ENCODE peak calls at places on chromosome 7, in four cellular contexts. D is WTC11, P is HepG2, H is K562. W is an unnamed sample.

GRCh38 chr7:2628137-2628482 is 3.7 kb upstream of the TTYH3 start:
- DNase-seq in H (no peak), D (no peak), P (peak), W (no peak)

GRCh38 chr7:138226001-138226476 is 149.8 kb downstream of the AKR1D1 start:
- DNase-seq in D (no peak), H (no peak), P (peak), W (no peak)

GRCh38 chr7:96397936-96398596 is 76.2 kb upstream of the SLC25A13 start:
- DNase-seq in P (no peak), D (peak), H (no peak), W (no peak)

GRCh38 chr7:117133125-117133524 is 179.8 kb downstream of the ST7 start:
- DNase-seq in H (no peak), D (no peak), P (no peak), W (no peak)

GRCh38 chr7:157089100-157089510 is 49.6 kb upstream of the UBE3C start:
- DNase-seq in P (peak), D (no peak), H (peak), W (no peak)

GRCh38 chr7:84042110-84042539 is 152.5 kb downstream of the SEMA3A start:
- DNase-seq in D (no peak), H (no peak), P (no peak), W (no peak)

GRCh38 chr7:46414946-46415345 is 493.9 kb upstream of the IGFBP3 start:
- DNase-seq in H (no peak), P (no peak), D (no peak), W (no peak)

GRCh38 chr7:100374601-100375000 is 1.3 kb downstream of the PILRA start:
- DNase-seq in D (no peak), P (no peak), H (no peak), W (no peak)

GRCh38 chr7:42605800-42606199 is 306.1 kb downstream of the C7orf25 start:
- DNase-seq in H (no peak), P (no peak), D (no peak), W (no peak)

GRCh38 chr7:100897772-100898454 is 2.2 kb upstream of the ACHE start:
- DNase-seq in H (peak), P (no peak), D (no peak), W (no peak)

DNA sequence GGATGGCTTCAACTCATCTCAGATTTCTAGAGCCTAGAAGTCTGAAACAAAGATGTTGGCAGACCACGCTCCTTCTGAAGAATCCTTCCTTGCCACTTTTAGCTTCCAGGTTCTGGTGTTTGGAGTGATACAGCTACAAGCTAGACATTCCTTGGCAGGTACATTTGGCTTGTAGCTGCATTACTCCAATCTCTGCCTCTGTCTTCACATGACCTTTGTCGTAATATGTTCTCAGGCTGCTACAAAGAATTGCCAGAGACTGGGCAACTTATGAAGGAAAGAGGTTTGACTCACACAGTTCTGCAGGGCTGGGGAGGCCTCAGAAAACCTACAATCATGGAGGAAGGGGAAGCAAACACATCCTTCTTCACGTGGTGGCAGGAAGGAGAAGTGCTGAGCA is 146.4 kb downstream of the GALNT17 start:
- DNase-seq in D (no peak), H (no peak), P (no peak), W (no peak)
- TF ChIP-seq ELF4 in D (no peak), H (no peak), P (no peak), W (no peak)

GRCh38 chr7:101953248-101953819 is 135.9 kb downstream of the CUX1 start:
- DNase-seq in D (no peak), H (no peak), P (no peak), W (no peak)
- TF ChIP-seq ELF4 in D (no peak), H (no peak), P (no peak), W (no peak)

GRCh38 chr7:49670991-49671390 is 102.4 kb upstream of the VWC2 start:
- DNase-seq in P (no peak), D (no peak), H (no peak), W (no peak)

GRCh38 chr7:49669692-49670260 is 103.7 kb upstream of the VWC2 start:
- DNase-seq in P (no peak), D (no peak), H (no peak), W (no peak)
- TF ChIP-seq ELF4 in P (no peak), D (no peak), H (no peak), W (no peak)

DNA sequence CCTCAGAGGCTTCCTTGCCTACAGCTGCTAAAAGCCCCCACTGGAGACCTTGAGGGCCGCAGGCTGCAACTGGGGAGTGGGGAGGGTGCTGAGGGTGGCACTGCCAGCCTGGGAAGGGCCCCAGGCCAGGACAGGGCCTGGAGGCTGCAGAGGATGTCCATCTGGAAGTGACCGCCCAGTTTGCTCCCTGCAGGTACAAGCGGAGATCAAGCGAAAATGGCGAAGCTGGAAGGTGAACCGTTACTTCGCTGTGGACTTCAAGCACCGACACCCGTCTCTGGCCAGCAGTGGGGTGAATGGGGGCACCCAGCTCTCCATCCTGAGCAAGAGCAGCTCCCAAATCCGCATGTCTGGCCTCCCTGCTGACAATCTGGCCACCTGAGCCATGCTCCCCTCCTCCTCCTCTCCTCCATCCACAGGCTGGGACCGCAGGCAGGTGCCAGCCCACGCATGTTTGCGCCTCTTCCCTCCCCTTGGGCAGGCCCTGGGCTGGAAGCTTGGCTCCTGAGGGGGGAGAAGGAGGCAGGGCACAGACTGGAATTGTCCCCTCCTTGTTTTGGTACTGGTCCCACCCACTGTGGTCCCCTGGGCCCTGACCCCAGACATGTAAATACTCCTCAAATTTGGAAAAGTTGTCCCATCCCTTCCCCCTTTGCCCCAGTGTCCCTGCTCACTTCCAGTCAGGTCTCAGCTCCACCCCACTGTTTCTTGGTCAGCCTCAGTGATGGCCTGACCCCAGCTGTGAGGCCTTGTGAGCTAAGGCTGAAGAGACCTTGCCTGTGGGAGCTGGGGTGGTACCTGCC is 54.4 kb downstream of the ADCYAP1R1 start:
- DNase-seq in H (no peak), P (no peak), D (no peak), W (no peak)
- TF ChIP-seq ELF4 in H (no peak), P (no peak), D (no peak), W (no peak)

GRCh38 chr7:30186725-30187124 is 51.9 kb downstream of the MTURN start:
- DNase-seq in P (no peak), H (no peak), D (no peak), W (no peak)
- TF ChIP-seq ELF4 in P (no peak), H (no peak), D (no peak), W (no peak)

GRCh38 chr7:69953319-69954067 is 355.2 kb downstream of the AUTS2 start:
- DNase-seq in D (no peak), P (no peak), H (no peak), W (no peak)

GRCh38 chr7:69942557-69942956 is 344.3 kb downstream of the AUTS2 start:
- DNase-seq in H (no peak), D (no peak), P (no peak), W (no peak)

GRCh38 chr7:69949195-69949594 is 350.9 kb downstream of the AUTS2 start:
- DNase-seq in D (no peak), P (no peak), H (no peak), W (no peak)

DNA sequence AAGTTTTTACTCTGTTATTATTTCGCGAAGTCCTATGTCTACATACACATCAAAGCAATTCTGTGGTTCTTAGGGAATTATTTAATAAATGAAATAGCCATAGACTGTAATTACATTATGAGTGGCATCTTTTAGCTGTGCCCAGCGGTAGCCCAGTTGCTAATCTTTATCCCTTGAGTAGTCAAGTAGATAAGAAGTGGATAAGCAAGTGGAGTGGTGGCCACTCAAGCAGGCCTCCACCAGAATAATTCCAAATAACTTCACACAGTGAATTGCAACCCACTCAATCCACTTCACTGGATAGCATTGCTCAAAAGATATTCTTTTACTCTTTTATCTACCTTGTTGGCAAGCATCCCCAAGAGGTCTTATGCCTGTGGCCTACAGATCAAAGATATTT is 349.7 kb downstream of the AUTS2 start:
- DNase-seq in D (no peak), H (no peak), P (no peak), W (no peak)
- TF ChIP-seq ELF4 in D (no peak), H (no peak), P (no peak), W (no peak)

GRCh38 chr7:98359395-98359794 is 41.5 kb downstream of the BAIAP2L1 start:
- DNase-seq in H (no peak), D (no peak), P (no peak), W (no peak)

GRCh38 chr7:98362517-98362916 is 38.4 kb downstream of the BAIAP2L1 start:
- DNase-seq in D (no peak), H (no peak), P (no peak), W (no peak)

GRCh38 chr7:98357751-98358161 is 43.1 kb downstream of the BAIAP2L1 start:
- DNase-seq in D (no peak), P (peak), H (no peak), W (no peak)

GRCh38 chr7:98358706-98359105 is 42.2 kb downstream of the BAIAP2L1 start:
- DNase-seq in D (no peak), H (no peak), P (no peak), W (no peak)

DNA sequence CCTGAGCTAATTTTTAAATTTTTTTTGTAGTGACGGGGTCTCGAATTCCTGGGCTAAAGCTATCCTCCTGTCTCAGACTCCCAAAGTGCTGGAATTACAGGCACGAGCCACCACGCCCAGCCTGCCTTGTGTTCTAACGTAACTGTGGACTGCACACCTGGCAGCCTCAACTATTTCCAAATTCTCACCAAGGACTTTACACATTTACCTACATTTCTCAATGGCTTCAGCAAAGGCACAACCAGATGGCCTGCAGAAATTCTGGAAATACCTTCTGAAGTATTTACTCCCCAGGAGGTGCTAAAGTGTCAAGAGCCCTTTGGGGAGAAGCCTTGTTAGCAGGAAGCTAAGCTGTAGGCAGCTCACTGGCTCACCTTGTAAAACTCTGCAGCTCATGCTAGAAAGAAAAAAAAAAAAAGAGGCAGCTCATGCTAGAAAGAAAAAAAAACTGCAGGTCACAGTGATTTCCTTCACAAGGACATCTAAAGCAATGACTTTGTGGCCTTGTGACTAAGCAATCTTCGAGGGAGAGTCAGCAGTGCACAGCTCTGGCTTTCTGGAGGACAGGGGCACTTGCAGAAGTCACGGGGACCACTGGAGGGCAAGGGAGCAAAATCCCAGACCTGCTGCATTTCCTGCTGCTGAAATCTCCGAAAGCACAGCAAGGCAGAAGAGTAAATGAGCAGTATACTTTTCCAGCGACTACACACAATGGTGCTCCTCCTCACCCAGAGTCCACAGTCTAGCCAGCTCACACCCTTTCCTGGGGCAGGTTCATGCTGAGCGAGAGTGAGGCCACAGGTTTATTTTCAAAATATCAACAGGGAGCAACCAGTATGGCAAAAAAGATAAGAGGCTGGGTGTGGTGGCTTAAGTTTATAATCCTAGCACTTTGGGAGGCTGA is 40.4 kb downstream of the BAIAP2L1 start:
- DNase-seq in P (peak), D (peak), H (peak), W (no peak)
- TF ChIP-seq ELF4 in P (no peak), D (no peak), H (no peak), W (no peak)

GRCh38 chr7:26457702-26458327 is 166.2 kb downstream of the SNX10 start:
- DNase-seq in P (no peak), H (no peak), D (no peak), W (no peak)

GRCh38 chr7:26449175-26450165 is 157.8 kb downstream of the SNX10 start:
- DNase-seq in P (no peak), D (no peak), H (no peak), W (no peak)

GRCh38 chr7:26454180-26454579 is 162.5 kb downstream of the SNX10 start:
- DNase-seq in P (no peak), D (no peak), H (no peak), W (no peak)

DNA sequence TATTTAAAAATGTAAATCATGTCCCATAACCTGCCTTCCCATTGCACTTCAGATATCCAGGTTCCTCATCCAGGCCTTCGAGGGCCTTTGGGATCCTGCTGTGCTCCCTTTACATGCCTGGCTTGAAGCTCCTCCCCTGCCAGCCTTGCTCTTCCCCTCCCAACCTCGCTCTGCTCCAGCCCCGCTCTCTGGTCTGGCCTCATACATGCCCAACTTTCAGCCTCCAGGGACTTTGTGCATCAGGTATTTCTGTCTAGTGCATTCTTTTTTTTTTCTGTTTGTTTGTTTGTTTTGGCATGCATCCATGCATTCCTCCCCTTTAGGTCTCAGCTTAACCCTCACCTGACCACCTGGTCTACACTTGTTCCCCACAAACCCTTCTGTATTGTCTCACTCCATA is 160.3 kb downstream of the SNX10 start:
- DNase-seq in H (no peak), P (no peak), D (peak), W (no peak)
- TF ChIP-seq ELF4 in H (no peak), P (no peak), D (no peak), W (no peak)

GRCh38 chr7:99324966-99325596 is 617 bp upstream of the ARPC1A start:
- DNase-seq in D (no peak), H (no peak), P (no peak), W (peak)
- TF ChIP-seq ELF4 in D (no peak), H (no peak), P (no peak), W (no peak)